ENCODE peak calls at places on chromosomes 5 and 9, in five cellular contexts. O is stimulated activated CD8-positive, alpha-beta memory T cell treated with anti-CD3 and anti-CD28 coated beads, Interleukin-7, amount 100 ng/mL, for 4 hours; A is NCI-H146; H is ovary; M is H4. P is an unnamed sample.

GRCh38 chr5:124234022-124234899 is 512.2 kb downstream of the ZNF608 start:
- DNase-seq in O (no peak), A (peak; percentile 58), M (no peak), H (no peak), P (no peak)

GRCh38 chr5:133930061-133930823 is 38.2 kb downstream of the C5orf15 start:
- DNase-seq in H (no peak), M (peak; percentile 56), A (no peak), O (peak; percentile 52), P (no peak)

GRCh38 chr9:34419716-34420504 is 38.5 kb downstream of the FAM219A start:
- DNase-seq in A (no peak), H (no peak), M (no peak), O (no peak), P (peak; percentile 82)

GRCh38 chr5:77322406-77322805 is 111.9 kb downstream of the PDE8B start:
- DNase-seq in M (no peak), A (peak; percentile 41), O (no peak), H (no peak), P (peak; percentile 95)

GRCh38 chr5:132455614-132456115 is 34.9 kb downstream of the IRF1 start:
- DNase-seq in O (no peak), H (no peak), A (peak; percentile 10), M (no peak), P (no peak)

GRCh38 chr5:139849942-139850341 is 54.3 kb downstream of the PSD2 start:
- DNase-seq in O (no peak), M (no peak), H (no peak), A (no peak), P (peak; percentile 28)

GRCh38 chr9:33867747-33868429 is 50.9 kb downstream of the UBE2R2 start:
- DNase-seq in A (no peak), H (peak; percentile 70), M (no peak), O (no peak), P (no peak)

GRCh38 chr5:134112726-134113571 is 1.5 kb upstream of the TCF7 start:
- DNase-seq in A (no peak), O (no peak), M (no peak), H (no peak), P (no peak)

GRCh38 chr5:73027816-73028215 is 72.0 kb downstream of the FCHO2 start:
- DNase-seq in A (no peak), H (no peak), O (no peak), M (no peak), P (no peak)

GRCh38 chr5:132195727-132196126 is 31.9 kb downstream of the P4HA2 start:
- DNase-seq in M (no peak), O (no peak), H (no peak), A (no peak), P (no peak)

GRCh38 chr5:37412515-37412914 is 33.4 kb downstream of the WDR70 start:
- DNase-seq in M (no peak), H (no peak), O (no peak), A (no peak), P (no peak)

GRCh38 chr9:38337706-38338264 is 54.7 kb upstream of the ALDH1B1 start:
- DNase-seq in O (no peak), A (no peak), H (no peak), M (no peak), P (no peak)